ENCODE peak calls at places on chromosome 3, in nine cellular contexts. E, D, X, L, R, T, Z, H and Q are unnamed samples. For H3K4me1, the result is how much of the 10 kb centered on the place peaks cover.

GRCh38 chr3:54427951-54428871 is 305.9 kb downstream of the CACNA2D3 start:
- DNase-seq in E (peak), D (peak), X (peak), L (no peak), R (no peak), T (no peak), Z (peak), H (peak), Q (no peak)

GRCh38 chr3:33006081-33006480 is 54.6 kb downstream of the CCR4 start:
- DNase-seq in E (no peak), D (no peak), X (no peak), L (no peak), R (no peak), T (no peak), Z (peak), H (no peak), Q (no peak)

GRCh38 chr3:141540531-141540930 is 53.7 kb downstream of the RASA2 start:
- DNase-seq in E (no peak), D (no peak), X (no peak), L (no peak), R (no peak), T (no peak), Z (no peak), H (no peak), Q (no peak)

GRCh38 chr3:183278479-183279088 is 25.5 kb downstream of the B3GNT5 start:
- DNase-seq in E (no peak), D (no peak), X (no peak), L (no peak), R (no peak), T (no peak), Z (no peak), H (peak), Q (no peak)

GRCh38 chr3:29695201-29695904 is 414.5 kb downstream of the RBMS3 start:
- DNase-seq in E (no peak), D (peak), X (no peak), L (no peak), R (no peak), T (no peak), Z (no peak), H (peak), Q (no peak)

GRCh38 chr3:143274291-143274690 is 154.7 kb downstream of the CHST2 start:
- DNase-seq in E (no peak), D (no peak), X (no peak), L (no peak), R (no peak), T (no peak), Z (no peak), H (no peak), Q (no peak)

GRCh38 chr3:65946438-65946837 is 92.3 kb downstream of the MAGI1 start:
- DNase-seq in E (no peak), D (peak), X (no peak), L (peak), R (no peak), T (no peak), Z (peak), H (no peak), Q (no peak)

GRCh38 chr3:182609575-182610156 is 183.6 kb upstream of the ATP11B start:
- DNase-seq in E (no peak), D (no peak), X (no peak), L (no peak), R (no peak), T (no peak), Z (no peak), H (no peak), Q (no peak)

GRCh38 chr3:183247190-183247589 is 5.9 kb upstream of the B3GNT5 start:
- DNase-seq in E (no peak), D (no peak), X (no peak), L (no peak), R (no peak), T (no peak), Z (no peak), H (no peak), Q (no peak)

GRCh38 chr3:97658670-97659285 is 105.8 kb upstream of the ARL6 start:
- DNase-seq in E (peak), D (peak), X (no peak), L (no peak), R (no peak), T (no peak), Z (no peak), H (peak), Q (no peak)

GRCh38 chr3:42504334-42505202 is 2.1 kb downstream of the VIPR1 start:
- DNase-seq in E (peak), D (no peak), X (no peak), L (no peak), R (peak), T (no peak), Z (peak), H (no peak), Q (no peak)

GRCh38 chr3:17577795-17578520 is 164.5 kb downstream of the TBC1D5 start:
- DNase-seq in E (no peak), D (peak), X (no peak), L (no peak), R (no peak), T (no peak), Z (no peak), H (no peak), Q (no peak)

GRCh38 chr3:120177151-120177550 is 82.9 kb upstream of the GSK3B start:
- DNase-seq in E (no peak), D (peak), X (no peak), L (peak), R (peak), T (no peak), Z (peak), H (peak), Q (peak)

GRCh38 chr3:95312650-95313049 is 1249.8 kb downstream of the NSUN3 start:
- DNase-seq in E (no peak), D (no peak), X (no peak), L (no peak), R (no peak), T (no peak), Z (no peak), H (no peak), Q (no peak)

GRCh38 chr3:179558742-179559364 is 3.9 kb upstream of the ACTL6A start:
- DNase-seq in E (peak), D (peak), X (peak), L (peak), R (no peak), T (no peak), Z (peak), H (peak), Q (no peak)

GRCh38 chr3:24773798-24774197 is 279.1 kb upstream of the THRB start:
- DNase-seq in E (peak), D (peak), X (no peak), L (peak), R (no peak), T (no peak), Z (peak), H (peak), Q (no peak)

GRCh38 chr3:94098487-94098886 is 35.6 kb downstream of the NSUN3 start:
- DNase-seq in E (no peak), D (peak), X (no peak), L (no peak), R (no peak), T (no peak), Z (no peak), H (no peak), Q (no peak)

GRCh38 chr3:190731596-190731995 is 130.9 kb downstream of the GMNC start:
- DNase-seq in E (no peak), D (no peak), X (no peak), L (no peak), R (no peak), T (no peak), Z (no peak), H (no peak), Q (no peak)

GRCh38 chr3:8665407-8665896 is 20.9 kb upstream of the SSUH2 start:
- DNase-seq in E (no peak), D (no peak), X (no peak), L (no peak), R (no peak), T (no peak), Z (no peak), H (no peak), Q (no peak)

GRCh38 chr3:128081846-128082245 is 29.6 kb downstream of the SEC61A1 start:
- DNase-seq in E (no peak), D (peak), X (no peak), L (no peak), R (no peak), T (no peak), Z (no peak), H (peak), Q (no peak)

GRCh38 chr3:4749567-4750002 is 229.7 kb upstream of the BHLHE40 start:
- DNase-seq in E (no peak), D (no peak), X (no peak), L (no peak), R (no peak), T (no peak), Z (no peak), H (no peak), Q (no peak)

GRCh38 chr3:168249048-168249538 is 153.4 kb upstream of the GOLIM4 start:
- DNase-seq in E (no peak), D (peak), X (no peak), L (no peak), R (no peak), T (no peak), Z (no peak), H (peak), Q (no peak)

GRCh38 chr3:82163907-82164520 is 402.6 kb upstream of the GBE1 start:
- DNase-seq in E (no peak), D (peak), X (peak), L (no peak), R (no peak), T (no peak), Z (no peak), H (peak), Q (no peak)

GRCh38 chr3:113297281-113297680 is 85.9 kb downstream of the BOC start:
- DNase-seq in E (no peak), D (no peak), X (no peak), L (no peak), R (no peak), T (no peak), Z (peak), H (no peak), Q (no peak)

GRCh38 chr3:112632596-112632995 is 8.3 kb downstream of the CCDC80 start:
- DNase-seq in E (no peak), D (peak), X (no peak), L (no peak), R (no peak), T (no peak), Z (no peak), H (no peak), Q (no peak)

GRCh38 chr3:117750674-117751073 is 1041.1 kb downstream of the TUSC7 start:
- DNase-seq in E (no peak), D (no peak), X (no peak), L (no peak), R (no peak), T (no peak), Z (no peak), H (no peak), Q (no peak)

GRCh38 chr3:179768080-179768479 is 115.2 kb downstream of the USP13 start:
- DNase-seq in E (peak), D (peak), X (no peak), L (no peak), R (no peak), T (no peak), Z (peak), H (peak), Q (no peak)

GRCh38 chr3:146817705-146818104 is 212.6 kb upstream of the PLSCR5 start:
- DNase-seq in E (no peak), D (peak), X (no peak), L (no peak), R (no peak), T (no peak), Z (no peak), H (peak), Q (no peak)

GRCh38 chr3:11671648-11672100 is 28.0 kb upstream of the VGLL4 start:
- DNase-seq in E (no peak), D (peak), X (no peak), L (no peak), R (no peak), T (no peak), Z (no peak), H (peak), Q (peak)

GRCh38 chr3:195259146-195259563 is 11.8 kb downstream of the XXYLT1 start:
- DNase-seq in E (peak), D (peak), X (no peak), L (no peak), R (no peak), T (no peak), Z (peak), H (peak), Q (no peak)

GRCh38 chr3:136836511-136837156 is 17.7 kb downstream of the SLC35G2 start:
- DNase-seq in E (no peak), D (no peak), X (no peak), L (no peak), R (no peak), T (no peak), Z (no peak), H (no peak), Q (no peak)

GRCh38 chr3:56622381-56622780 is 60.7 kb downstream of the TASOR start:
- DNase-seq in E (no peak), D (no peak), X (no peak), L (no peak), R (no peak), T (no peak), Z (no peak), H (no peak), Q (no peak)

GRCh38 chr3:27880969-27881892 is 159.1 kb upstream of the EOMES start:
- DNase-seq in E (no peak), D (no peak), X (peak), L (no peak), R (no peak), T (no peak), Z (peak), H (no peak), Q (no peak)

GRCh38 chr3:74636981-74637380 is 22.5 kb upstream of the CNTN3 start:
- DNase-seq in E (no peak), D (peak), X (no peak), L (no peak), R (no peak), T (no peak), Z (no peak), H (no peak), Q (no peak)

GRCh38 chr3:175338775-175339535 is 479.8 kb downstream of the NAALADL2 start:
- DNase-seq in E (no peak), D (peak), X (no peak), L (no peak), R (no peak), T (no peak), Z (peak), H (peak), Q (no peak)

GRCh38 chr3:16377196-16377595 is 112.2 kb downstream of the OXNAD1 start:
- DNase-seq in E (no peak), D (no peak), X (peak), L (no peak), R (no peak), T (no peak), Z (no peak), H (no peak), Q (no peak)

GRCh38 chr3:196431193-196432136 is 762 bp downstream of the UBXN7 start:
- DNase-seq in E (peak), D (peak), X (peak), L (peak), R (no peak), T (peak), Z (no peak), H (peak), Q (no peak)

GRCh38 chr3:67381667-67382272 is 272.6 kb downstream of the SUCLG2 start:
- DNase-seq in E (no peak), D (peak), X (peak), L (no peak), R (no peak), T (no peak), Z (no peak), H (peak), Q (no peak)

DNA sequence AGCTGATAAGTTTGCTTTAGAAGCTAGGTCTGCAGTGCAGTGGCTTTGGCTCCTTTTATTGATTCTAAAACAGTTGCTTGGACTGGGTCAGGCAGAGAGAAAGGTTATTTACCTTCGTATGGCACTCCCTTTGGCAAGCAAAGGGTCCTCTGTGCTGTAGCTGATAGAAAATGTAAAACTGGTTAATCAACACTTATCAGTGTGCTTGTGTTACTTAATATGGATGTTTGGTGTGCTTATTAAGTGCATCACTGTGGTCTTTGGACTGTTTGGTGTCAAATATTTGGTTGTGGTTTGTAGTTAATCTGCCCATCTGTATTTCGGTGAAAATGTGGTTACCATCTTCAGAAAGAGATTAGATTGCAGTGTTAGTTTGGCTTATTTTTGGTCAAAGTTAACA is 16.0 kb downstream of the UBE2E2 start:
- DNase-seq in E (no peak), D (no peak), X (no peak), L (no peak), R (no peak), T (no peak), Z (no peak), H (no peak), Q (no peak)
- H3K4me1 ChIP-seq in E (under half), D (under half), X (under half), L (under half), R (under half), T (under half), Z (under half), H (under half), Q (under half)

GRCh38 chr3:187957209-187957981 is 196.6 kb upstream of the LPP start:
- DNase-seq in E (no peak), D (no peak), X (no peak), L (no peak), R (no peak), T (no peak), Z (no peak), H (no peak), Q (no peak)
- H3K27ac ChIP-seq in E (no peak), D (no peak), X (no peak), L (no peak), R (no peak), T (no peak), Z (no peak), H (peak), Q (no peak)

GRCh38 chr3:10223676-10224639 is 24.3 kb upstream of the TATDN2 start:
- DNase-seq in E (no peak), D (no peak), X (no peak), L (no peak), R (no peak), T (no peak), Z (no peak), H (peak), Q (no peak)
- H3K4me1 ChIP-seq in E (under half), D (under half), X (under half), L (under half), R (under half), T (under half), Z (under half), H (under half), Q (under half)

DNA sequence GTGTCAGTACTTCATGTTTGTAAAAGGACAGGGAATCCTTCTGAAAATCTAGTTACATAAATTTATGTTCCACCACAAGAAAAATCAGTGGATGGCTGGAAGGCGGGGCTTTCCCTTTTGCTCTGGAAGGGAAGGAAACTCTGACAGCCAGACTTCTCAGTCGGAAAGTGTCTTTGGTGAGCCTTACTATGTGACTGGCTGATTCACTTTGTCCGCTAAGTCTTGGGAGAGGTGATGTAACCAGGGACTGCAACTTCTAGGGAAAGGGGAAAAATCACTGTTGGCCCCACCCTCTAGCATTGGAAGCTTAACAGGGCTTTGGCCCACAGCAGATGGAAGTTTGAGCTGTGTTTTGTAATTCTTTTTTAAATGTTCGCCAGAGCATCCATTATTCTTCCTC is 281.4 kb upstream of the CTDSPL start:
- DNase-seq in E (no peak), D (no peak), X (no peak), L (no peak), R (no peak), T (no peak), Z (no peak), H (no peak), Q (peak)
- H3K27ac ChIP-seq in E (no peak), D (no peak), X (no peak), L (no peak), R (no peak), T (no peak), Z (no peak), H (no peak), Q (peak)

GRCh38 chr3:114994554-114995341 is 152.3 kb downstream of the ZBTB20 start:
- DNase-seq in E (no peak), D (no peak), X (no peak), L (no peak), R (no peak), T (no peak), Z (no peak), H (no peak), Q (no peak)

GRCh38 chr3:115004201-115005140 is 142.6 kb downstream of the ZBTB20 start:
- DNase-seq in E (no peak), D (no peak), X (no peak), L (no peak), R (no peak), T (no peak), Z (no peak), H (no peak), Q (no peak)

DNA sequence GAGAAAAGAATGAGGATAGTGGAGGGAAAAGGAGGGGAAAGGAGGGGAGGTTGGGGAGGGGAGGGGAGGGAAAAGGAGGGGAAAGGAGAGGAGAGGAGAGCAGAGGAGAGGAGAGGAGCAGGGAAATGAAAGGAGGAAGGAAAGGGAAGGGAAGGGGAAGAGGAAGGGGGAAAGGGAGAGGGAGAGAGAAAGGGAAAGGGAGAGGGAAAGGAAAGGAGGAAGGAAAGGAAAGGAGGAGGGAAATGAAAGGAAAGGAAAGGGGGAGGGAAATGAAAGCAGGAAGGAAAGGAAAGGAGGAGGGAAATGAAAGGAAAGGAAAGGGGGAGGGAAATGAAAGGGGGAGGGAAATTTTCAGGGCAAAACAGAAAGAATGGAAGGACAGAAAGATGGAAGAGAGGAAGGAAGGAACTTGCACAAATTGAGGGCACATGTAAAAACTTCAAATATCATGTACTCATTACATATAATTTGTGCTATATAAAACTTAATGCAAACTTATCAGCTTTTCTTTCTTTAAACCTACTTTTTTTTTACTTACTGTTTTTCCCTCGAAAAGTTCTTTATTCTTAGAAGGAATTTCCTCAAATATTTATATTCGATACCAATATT is 148.0 kb downstream of the ZBTB20 start:
- DNase-seq in E (no peak), D (no peak), X (no peak), L (no peak), R (no peak), T (no peak), Z (no peak), H (no peak), Q (no peak)
- H3K4me1 ChIP-seq in E (under half), D (under half), X (under half), L (under half), R (under half), T (under half), Z (under half), H (under half), Q (under half)

GRCh38 chr3:124489506-124489905 is 240.7 kb upstream of the UMPS start:
- DNase-seq in E (no peak), D (no peak), X (no peak), L (no peak), R (no peak), T (no peak), Z (no peak), H (no peak), Q (peak)

GRCh38 chr3:124491875-124492274 is 238.4 kb upstream of the UMPS start:
- DNase-seq in E (no peak), D (no peak), X (no peak), L (no peak), R (no peak), T (no peak), Z (no peak), H (no peak), Q (peak)

GRCh38 chr3:124492824-124493223 is 237.4 kb upstream of the UMPS start:
- DNase-seq in E (peak), D (peak), X (no peak), L (peak), R (peak), T (peak), Z (peak), H (peak), Q (no peak)

GRCh38 chr3:124486324-124486723 is 243.9 kb upstream of the UMPS start:
- DNase-seq in E (no peak), D (no peak), X (no peak), L (no peak), R (no peak), T (no peak), Z (no peak), H (peak), Q (peak)

DNA sequence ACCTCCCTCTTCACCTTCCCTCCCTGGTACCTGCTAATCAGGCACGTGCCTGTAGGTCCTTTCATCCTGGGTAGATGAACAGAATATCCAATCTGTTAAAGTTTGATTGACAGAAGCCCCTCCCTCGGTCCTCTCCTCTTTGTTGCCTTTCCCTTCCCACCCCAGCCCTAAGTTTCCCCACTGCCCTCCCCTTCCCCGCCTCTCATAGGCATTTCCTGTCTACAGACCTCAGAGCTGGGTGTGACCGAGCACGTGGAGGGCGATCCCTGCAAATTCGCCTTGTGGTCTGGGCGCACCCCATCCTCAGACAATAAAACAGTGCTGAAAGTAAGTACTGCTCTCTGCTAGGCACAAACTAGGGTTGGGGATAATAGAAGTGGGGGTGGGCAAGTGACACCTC is 239.2 kb upstream of the UMPS start:
- DNase-seq in E (no peak), D (no peak), X (no peak), L (no peak), R (no peak), T (no peak), Z (no peak), H (no peak), Q (peak)
- H3K27ac ChIP-seq in E (no peak), D (no peak), X (no peak), L (no peak), R (no peak), T (no peak), Z (no peak), H (no peak), Q (no peak)